ENCODE peak calls at places on chromosomes 13 and 19, in four cellular contexts. A is heart left ventricle, N is SK-N-SH, S is heart right ventricle. Q is an unnamed sample.

GRCh38 chr13:24709186-24709913 is 29.1 kb downstream of the ATP12A start:
- DNase-seq in N (no peak), A (no peak), S (no peak), Q (no peak)

GRCh38 chr19:52963229-52963760 is 614 bp upstream of the ZNF816 start:
- DNase-seq in S (peak), A (no peak), N (peak), Q (no peak)

GRCh38 chr13:111961236-111961635 is 105.7 kb upstream of the SOX1 start:
- DNase-seq in S (no peak), N (no peak), A (no peak), Q (no peak)

GRCh38 chr19:40805258-40805868 is 6.4 kb downstream of the EGLN2 start:
- DNase-seq in S (no peak), A (no peak), N (no peak), Q (no peak)

GRCh38 chr19:39843919-39844793 is 2.0 kb downstream of the FBL start:
- DNase-seq in S (no peak), A (no peak), N (peak), Q (peak)

GRCh38 chr13:41306271-41307150 is 4.6 kb upstream of the NAA16 start:
- DNase-seq in A (no peak), N (peak), S (no peak), Q (peak)

GRCh38 chr13:48731957-48732569 is 78.3 kb downstream of the CYSLTR2 start:
- DNase-seq in S (peak), A (no peak), N (peak), Q (no peak)

GRCh38 chr19:52115526-52116053 is 20.0 kb upstream of the ZNF841 start:
- DNase-seq in N (no peak), S (no peak), A (no peak), Q (peak)

GRCh38 chr19:43631491-43631890 is 8.2 kb downstream of the CADM4 start:
- DNase-seq in S (no peak), A (no peak), N (no peak), Q (no peak)

GRCh38 chr13:78593652-78594494 is 9.5 kb downstream of the POU4F1 start:
- DNase-seq in S (no peak), N (no peak), A (no peak), Q (no peak)

GRCh38 chr19:28426902-28427232 is 786.1 kb downstream of the UQCRFS1 start:
- DNase-seq in N (no peak), S (no peak), A (no peak), Q (peak)

GRCh38 chr13:24131749-24132148 is 28.8 kb upstream of the SPATA13 start:
- DNase-seq in N (no peak), S (no peak), A (no peak), Q (no peak)

GRCh38 chr19:30692517-30692870 is 320.3 kb downstream of the ZNF536 start:
- DNase-seq in N (no peak), S (no peak), A (no peak), Q (no peak)

GRCh38 chr19:38841180-38841766 is 8.5 kb downstream of the HNRNPL start:
- DNase-seq in A (no peak), N (no peak), S (no peak), Q (no peak)

GRCh38 chr19:31000913-31001312 is 348.3 kb downstream of the TSHZ3 start:
- DNase-seq in S (no peak), A (no peak), N (no peak), Q (no peak)

DNA sequence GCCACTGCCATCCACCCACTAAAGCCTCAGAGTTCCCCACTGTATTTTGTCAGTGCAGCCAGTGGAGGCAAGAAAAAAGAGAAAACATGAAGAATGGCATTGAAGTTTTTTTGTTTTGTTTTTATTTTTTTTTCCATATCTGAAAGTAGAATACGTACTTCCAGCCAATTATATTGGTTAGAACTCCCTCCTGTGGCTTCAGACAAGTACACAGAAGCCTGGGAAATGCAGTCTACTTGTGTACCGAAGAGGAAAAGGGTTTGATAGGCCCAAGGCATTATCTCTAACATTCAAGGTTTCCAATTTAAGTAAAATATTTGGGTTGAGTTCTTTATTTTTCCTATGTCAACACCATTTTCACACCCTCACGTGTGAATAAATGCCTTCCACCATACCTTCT is 696.2 kb upstream of the GPC6 start:
- DNase-seq in A (no peak), S (no peak), N (no peak), Q (peak)
- TF ChIP-seq CTCF in A (no peak), S (no peak), N (no peak), Q (no peak)

GRCh38 chr13:91907398-91907797 is 509.0 kb downstream of the GPC5 start:
- DNase-seq in N (no peak), A (no peak), S (no peak), Q (no peak)
- TF ChIP-seq CTCF in N (no peak), A (no peak), S (no peak), Q (no peak)

DNA sequence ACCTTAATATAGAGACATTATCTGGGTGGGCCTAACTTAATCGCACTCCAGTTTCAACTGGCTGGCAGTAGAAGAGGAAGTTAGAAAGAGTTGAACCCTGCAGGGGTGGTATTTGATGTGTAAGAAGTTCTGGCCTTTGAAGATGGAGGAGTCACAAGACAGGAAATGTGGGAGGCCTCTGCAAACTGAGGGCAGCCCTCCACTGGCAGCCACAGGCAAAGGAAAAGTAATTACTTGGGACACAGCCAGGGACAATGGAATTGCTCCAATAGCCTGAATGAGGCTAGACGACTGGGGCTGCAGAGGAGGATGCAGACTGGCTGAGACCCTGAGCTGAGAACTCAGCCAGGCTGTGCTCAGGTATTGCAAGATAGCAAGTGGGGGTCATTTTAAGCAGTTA is 703.3 kb upstream of the ARGLU1 start:
- DNase-seq in N (peak), A (no peak), S (no peak), Q (peak)
- TF ChIP-seq CTCF in N (no peak), A (no peak), S (no peak), Q (no peak)

GRCh38 chr19:18140473-18140872 is 12.5 kb upstream of the PIK3R2 start:
- DNase-seq in A (no peak), N (no peak), S (no peak), Q (no peak)
- TF ChIP-seq CTCF in A (no peak), N (no peak), S (no peak), Q (no peak)

GRCh38 chr19:42089772-42090171 is 13.8 kb downstream of the ZNF574 start:
- DNase-seq in A (no peak), S (no peak), N (no peak), Q (no peak)

GRCh38 chr19:42091300-42092266 is 15.6 kb downstream of the ZNF574 start:
- DNase-seq in S (no peak), N (peak), A (no peak), Q (peak)

GRCh38 chr19:42093505-42093904 is 17.5 kb downstream of the ZNF574 start:
- DNase-seq in S (no peak), A (no peak), N (no peak), Q (no peak)

GRCh38 chr19:42090687-42091086 is 14.7 kb downstream of the ZNF574 start:
- DNase-seq in A (no peak), N (no peak), S (no peak), Q (no peak)

GRCh38 chr19:42092350-42092749 is 16.4 kb downstream of the ZNF574 start:
- DNase-seq in S (no peak), A (no peak), N (peak), Q (peak)
- TF ChIP-seq CTCF in S (peak), A (peak), N (peak), Q (peak)

Q was measured in cardiac fibroblast.